ENCODE peak calls at places on chromosome 1, in eight cellular contexts. P is CD8-positive, alpha-beta memory T cell; E is BE2C; X is body of pancreas; U is psoas muscle; Q is GM23248; G is stomach; K is tibial nerve. H is an unnamed sample.

GRCh38 chr1:24290933-24291487 is 28.1 kb upstream of the GRHL3 start:
- DNase-seq in U (no peak), P (no peak), E (no peak), K (no peak), X (no peak), Q (no peak), G (no peak), H (no peak)

GRCh38 chr1:112515311-112516009 is 6.7 kb downstream of the WNT2B start:
- DNase-seq in X (no peak), K (no peak), Q (peak; percentile 69), U (no peak), E (no peak), P (no peak), G (no peak), H (no peak)

GRCh38 chr1:152960452-152961044 is 9.9 kb upstream of the SPRR4 start:
- DNase-seq in G (no peak), U (no peak), K (no peak), E (no peak), P (no peak), Q (no peak), X (peak; percentile 18), H (no peak)

GRCh38 chr1:212655668-212656440 is 43.8 kb downstream of the BATF3 start:
- DNase-seq in P (no peak), Q (peak; percentile 91), X (no peak), U (no peak), K (no peak), E (peak; percentile 37), G (no peak), H (no peak)

GRCh38 chr1:169527461-169528213 is 41.9 kb upstream of the SLC19A2 start:
- DNase-seq in P (no peak), K (no peak), E (no peak), Q (peak; percentile 78), G (no peak), U (no peak), X (no peak), H (no peak)

GRCh38 chr1:22838965-22839364 is 128.3 kb downstream of the EPHB2 start:
- DNase-seq in U (no peak), E (no peak), P (no peak), Q (no peak), X (no peak), K (no peak), G (no peak), H (no peak)

GRCh38 chr1:67597336-67597735 is 87.7 kb upstream of the GADD45A start:
- DNase-seq in K (no peak), E (no peak), Q (no peak), G (no peak), U (no peak), P (no peak), X (no peak), H (no peak)

GRCh38 chr1:86380257-86380861 is 15.8 kb downstream of the ODF2L start:
- DNase-seq in E (no peak), P (no peak), K (no peak), U (no peak), G (no peak), X (no peak), Q (peak; percentile 75), H (no peak)

GRCh38 chr1:235295902-235296350 is 32.1 kb downstream of the ARID4B start:
- DNase-seq in X (peak; percentile 76), K (no peak), E (no peak), U (no peak), P (no peak), G (peak; percentile 80), Q (no peak), H (no peak)

GRCh38 chr1:229714964-229715603 is 89.0 kb downstream of the URB2 start:
- DNase-seq in Q (peak; percentile 35), X (peak; percentile 91), G (peak; percentile 81), U (no peak), P (peak; percentile 62), K (no peak), E (peak; percentile 58), H (peak; percentile 45)

GRCh38 chr1:94622757-94623156 is 81.2 kb upstream of the F3 start:
- DNase-seq in E (no peak), Q (peak; percentile 53), X (no peak), P (no peak), U (no peak), K (no peak), G (no peak), H (no peak)

GRCh38 chr1:66353207-66353606 is 180.7 kb upstream of the SGIP1 start:
- DNase-seq in E (no peak), Q (no peak), K (no peak), X (no peak), U (no peak), G (no peak), P (no peak), H (no peak)

GRCh38 chr1:242728696-242729095 is 204.2 kb upstream of the PLD5 start:
- DNase-seq in X (no peak), K (no peak), E (no peak), U (no peak), Q (no peak), P (no peak), G (no peak), H (no peak)

GRCh38 chr1:41496080-41497055 is 11.9 kb upstream of the EDN2 start:
- DNase-seq in U (peak; percentile 94), Q (peak; percentile 93), P (no peak), G (peak; percentile 92), X (peak; percentile 86), K (peak; percentile 83), E (peak; percentile 56), H (peak; percentile 96)

GRCh38 chr1:29849038-29849750 is 612.9 kb downstream of the PTPRU start:
- DNase-seq in Q (peak; percentile 53), P (no peak), U (no peak), E (peak; percentile 41), X (peak; percentile 26), K (no peak), G (peak; percentile 33), H (no peak)

DNA sequence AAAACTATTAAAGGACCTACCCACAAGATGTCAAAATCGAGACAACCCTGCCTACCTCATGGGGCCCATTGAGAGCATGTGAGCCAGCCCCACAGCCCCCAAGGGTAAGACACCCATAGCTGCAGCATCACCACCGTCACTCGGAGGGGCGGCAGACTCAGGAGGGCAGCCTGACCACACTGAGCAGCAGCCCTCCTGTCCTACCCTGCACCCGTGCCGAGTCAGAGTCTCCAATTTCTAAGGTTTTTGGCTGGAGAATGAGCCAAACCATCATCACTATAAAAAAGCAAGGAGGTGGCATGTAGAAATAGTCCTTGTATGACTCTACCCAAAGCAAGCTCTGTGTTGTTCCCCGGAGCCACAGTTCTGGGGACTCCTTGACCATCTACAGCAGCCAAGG is 94.7 kb downstream of the SSBP3 start:
- DNase-seq in P (no peak), E (no peak), K (no peak), Q (peak; percentile 61), G (no peak), X (no peak), U (no peak), H (no peak)
- H3K4me1 ChIP-seq in P (peaks cover 60% of the 10 kb centered on the region), E (peaks cover 28% of the 10 kb centered on the region), K (peaks cover 30% of the 10 kb centered on the region), Q (peaks cover 22% of the 10 kb centered on the region), G (peaks cover 77% of the 10 kb centered on the region), X (peaks cover 14% of the 10 kb centered on the region), U (peaks cover 49% of the 10 kb centered on the region), H (peaks cover 30% of the 10 kb centered on the region)

DNA sequence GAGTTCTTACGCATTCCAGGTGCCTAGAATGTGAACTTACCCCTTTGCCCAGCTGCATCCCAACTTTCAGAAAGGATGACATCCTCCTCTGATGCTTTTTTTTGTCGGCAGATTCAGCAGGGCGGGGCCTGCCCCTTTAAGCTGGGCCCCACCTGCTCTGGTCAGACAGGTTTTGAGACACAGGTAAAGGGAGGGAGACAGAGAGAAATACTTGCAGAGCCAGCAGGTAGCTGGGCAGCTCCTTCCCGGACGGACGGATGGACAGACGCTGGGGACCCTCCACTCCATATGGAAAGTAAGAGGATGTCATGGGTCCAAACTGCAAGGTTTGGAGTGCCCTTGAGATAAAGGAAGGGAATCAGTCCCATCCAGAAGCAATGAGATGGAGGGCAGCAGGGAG is at the start of gene TMEM79:
- DNase-seq in P (no peak), G (no peak), U (no peak), X (no peak), K (no peak), E (no peak), Q (no peak), H (no peak)
- H3K4me1 ChIP-seq in P (peaks cover 29% of the 10 kb centered on the region), G (peaks cover 43% of the 10 kb centered on the region), U (peaks cover 33% of the 10 kb centered on the region), X (peaks cover 25% of the 10 kb centered on the region), K (peaks cover 20% of the 10 kb centered on the region), E (peaks cover 5% of the 10 kb centered on the region), Q (peaks cover 32% of the 10 kb centered on the region), H (peaks cover 26% of the 10 kb centered on the region)

GRCh38 chr1:203658274-203658673 is 31.6 kb downstream of the ATP2B4 start:
- DNase-seq in P (no peak), G (no peak), U (no peak), E (no peak), X (no peak), Q (no peak), K (no peak), H (no peak)

GRCh38 chr1:203657735-203658134 is 31.1 kb downstream of the ATP2B4 start:
- DNase-seq in P (no peak), K (no peak), E (no peak), X (no peak), Q (no peak), G (no peak), U (no peak), H (no peak)

GRCh38 chr1:203656796-203657620 is 30.4 kb downstream of the ATP2B4 start:
- DNase-seq in K (no peak), U (no peak), Q (no peak), G (no peak), E (no peak), P (no peak), X (no peak), H (no peak)

GRCh38 chr1:203652718-203653461 is 26.3 kb downstream of the ATP2B4 start:
- DNase-seq in U (no peak), Q (no peak), G (no peak), E (no peak), P (peak; percentile 54), X (no peak), K (no peak), H (no peak)

GRCh38 chr1:203655656-203656055 is 29.0 kb downstream of the ATP2B4 start:
- DNase-seq in G (no peak), Q (no peak), E (no peak), U (no peak), P (no peak), X (no peak), K (no peak), H (no peak)
- H3K4me1 ChIP-seq in G (peaks cover 53% of the 10 kb centered on the region), Q (peaks cover 11% of the 10 kb centered on the region), E (peaks cover 2% of the 10 kb centered on the region), U (peaks cover 10% of the 10 kb centered on the region), P (peaks cover 63% of the 10 kb centered on the region), X (peaks cover 37% of the 10 kb centered on the region), K (peaks cover 9% of the 10 kb centered on the region), H (peaks cover 45% of the 10 kb centered on the region)

GRCh38 chr1:180888870-180889269 is 23.8 kb upstream of the KIAA1614 start:
- DNase-seq in K (no peak), U (no peak), X (no peak), P (no peak), G (no peak), Q (no peak), E (no peak), H (no peak)

GRCh38 chr1:180893614-180894013 is 19.1 kb upstream of the KIAA1614 start:
- DNase-seq in K (no peak), G (no peak), E (no peak), X (no peak), U (no peak), P (no peak), Q (no peak), H (no peak)

GRCh38 chr1:180889325-180889724 is 23.4 kb upstream of the KIAA1614 start:
- DNase-seq in E (no peak), G (no peak), X (no peak), U (no peak), K (no peak), P (no peak), Q (no peak), H (no peak)

GRCh38 chr1:180892675-180893074 is 20.0 kb upstream of the KIAA1614 start:
- DNase-seq in G (no peak), K (no peak), U (no peak), X (no peak), P (no peak), Q (no peak), E (no peak), H (no peak)

GRCh38 chr1:180892272-180892671 is 20.4 kb upstream of the KIAA1614 start:
- DNase-seq in P (no peak), U (no peak), Q (no peak), G (no peak), E (no peak), X (no peak), K (no peak), H (no peak)
- H3K4me1 ChIP-seq in P (no peaks in the 10 kb centered on the region), U (no peaks in the 10 kb centered on the region), Q (no peaks in the 10 kb centered on the region), G (no peaks in the 10 kb centered on the region), E (no peaks in the 10 kb centered on the region), X (peaks cover under 1% of the 10 kb centered on the region), K (no peaks in the 10 kb centered on the region), H (no peaks in the 10 kb centered on the region)

H was measured in upper lobe of left lung.